ENCODE peak calls at places on chromosomes 3 and 15, in eight cellular contexts. One of them, this sample, is unnamed.

GRCh38 chr15:37698679-37699078 is 235.8 kb upstream of the TMCO5A start:
- DNase-seq in H1: no peak
- DNase-seq in endothelial cell of umbilical vein: no peak
- DNase-seq in K562: no peak
- DNase-seq in GM23338: peak; percentile 3
- DNase-seq in GM12878: no peak
- DNase-seq in HepG2: no peak
- DNase-seq in HCT116: no peak
- DNase-seq in this sample: no peak

GRCh38 chr15:56811586-56811985 is 78.3 kb upstream of the ZNF280D start:
- DNase-seq in endothelial cell of umbilical vein: no peak
- DNase-seq in H1: no peak
- DNase-seq in HepG2: no peak
- DNase-seq in K562: no peak
- DNase-seq in GM23338: no peak
- DNase-seq in HCT116: no peak
- DNase-seq in GM12878: no peak
- DNase-seq in this sample: no peak

GRCh38 chr3:185470323-185470722 is 28.5 kb downstream of the TMEM41A start:
- DNase-seq in endothelial cell of umbilical vein: no peak
- DNase-seq in GM23338: peak; percentile 84
- DNase-seq in HCT116: no peak
- DNase-seq in GM12878: no peak
- DNase-seq in K562: no peak
- DNase-seq in HepG2: no peak
- DNase-seq in H1: peak; percentile 49
- DNase-seq in this sample: no peak

GRCh38 chr15:85472349-85472748 is 91.9 kb downstream of the AKAP13 start:
- DNase-seq in K562: no peak
- DNase-seq in GM23338: no peak
- DNase-seq in H1: no peak
- DNase-seq in HepG2: no peak
- DNase-seq in HCT116: no peak
- DNase-seq in endothelial cell of umbilical vein: no peak
- DNase-seq in GM12878: no peak
- DNase-seq in this sample: no peak

GRCh38 chr15:79932447-79932846 is 35.6 kb upstream of the MTHFS start:
- DNase-seq in K562: no peak
- DNase-seq in GM12878: no peak
- DNase-seq in GM23338: no peak
- DNase-seq in HepG2: no peak
- DNase-seq in H1: no peak
- DNase-seq in HCT116: no peak
- DNase-seq in endothelial cell of umbilical vein: no peak
- DNase-seq in this sample: no peak

GRCh38 chr3:53158700-53159414 is 2.2 kb upstream of the PRKCD start:
- DNase-seq in K562: no peak
- DNase-seq in H1: no peak
- DNase-seq in GM12878: no peak
- DNase-seq in HepG2: no peak
- DNase-seq in GM23338: no peak
- DNase-seq in HCT116: no peak
- DNase-seq in endothelial cell of umbilical vein: no peak
- DNase-seq in this sample: no peak

GRCh38 chr3:122730240-122730639 is 49.6 kb downstream of the PARP14 start:
- DNase-seq in K562: peak; percentile 45
- DNase-seq in GM23338: peak; percentile 39
- DNase-seq in H1: no peak
- DNase-seq in GM12878: no peak
- DNase-seq in HCT116: no peak
- DNase-seq in HepG2: no peak
- DNase-seq in endothelial cell of umbilical vein: no peak
- DNase-seq in this sample: no peak

GRCh38 chr15:52294881-52295420 is 653 bp downstream of the MYO5C start:
- DNase-seq in HCT116: no peak
- DNase-seq in HepG2: peak; percentile 47
- DNase-seq in H1: no peak
- DNase-seq in K562: no peak
- DNase-seq in endothelial cell of umbilical vein: peak; percentile 19
- DNase-seq in GM12878: no peak
- DNase-seq in GM23338: peak; percentile 40
- DNase-seq in this sample: no peak

GRCh38 chr15:59378855-59379254 is 6.2 kb upstream of the MYO1E start:
- DNase-seq in endothelial cell of umbilical vein: no peak
- DNase-seq in K562: no peak
- DNase-seq in GM12878: no peak
- DNase-seq in GM23338: no peak
- DNase-seq in H1: no peak
- DNase-seq in HepG2: no peak
- DNase-seq in HCT116: no peak
- DNase-seq in this sample: no peak

GRCh38 chr15:91032919-91033803 is 10.8 kb upstream of the VPS33B start:
- DNase-seq in GM12878: no peak
- DNase-seq in endothelial cell of umbilical vein: peak; percentile 29
- DNase-seq in HepG2: peak; percentile 75
- DNase-seq in K562: peak; percentile 72
- DNase-seq in GM23338: peak; percentile 87
- DNase-seq in HCT116: peak; percentile 83
- DNase-seq in H1: peak; percentile 94
- DNase-seq in this sample: no peak

GRCh38 chr3:143820466-143821221 is 27.6 kb downstream of the SLC9A9 start:
- DNase-seq in H1: no peak
- DNase-seq in GM12878: no peak
- DNase-seq in K562: no peak
- DNase-seq in GM23338: no peak
- DNase-seq in HCT116: no peak
- DNase-seq in endothelial cell of umbilical vein: no peak
- DNase-seq in HepG2: no peak
- DNase-seq in this sample: peak; percentile 53

GRCh38 chr3:141795311-141795710 is 32.1 kb downstream of the GRK7 start:
- DNase-seq in GM23338: no peak
- DNase-seq in HCT116: no peak
- DNase-seq in GM12878: no peak
- DNase-seq in HepG2: no peak
- DNase-seq in H1: no peak
- DNase-seq in endothelial cell of umbilical vein: no peak
- DNase-seq in K562: no peak
- DNase-seq in this sample: no peak

GRCh38 chr3:157066335-157067071 is 93.4 kb downstream of the CCNL1 start:
- DNase-seq in GM12878: no peak
- DNase-seq in H1: no peak
- DNase-seq in endothelial cell of umbilical vein: no peak
- DNase-seq in K562: no peak
- DNase-seq in HCT116: no peak
- DNase-seq in HepG2: no peak
- DNase-seq in GM23338: no peak
- DNase-seq in this sample: no peak

GRCh38 chr3:42914771-42915515 is 9.0 kb downstream of the ZNF662 start:
- DNase-seq in GM23338: peak; percentile 46
- DNase-seq in endothelial cell of umbilical vein: no peak
- DNase-seq in K562: no peak
- DNase-seq in GM12878: no peak
- DNase-seq in HepG2: peak; percentile 92
- DNase-seq in H1: no peak
- DNase-seq in HCT116: no peak
- DNase-seq in this sample: no peak

GRCh38 chr15:83549563-83549962 is 102.4 kb downstream of the SH3GL3 start:
- DNase-seq in GM23338: no peak
- DNase-seq in HepG2: no peak
- DNase-seq in HCT116: no peak
- DNase-seq in GM12878: no peak
- DNase-seq in H1: no peak
- DNase-seq in endothelial cell of umbilical vein: no peak
- DNase-seq in K562: no peak
- DNase-seq in this sample: no peak

GRCh38 chr15:51108933-51109550 is 14.3 kb upstream of the TNFAIP8L3 start:
- DNase-seq in HCT116: no peak
- DNase-seq in endothelial cell of umbilical vein: no peak
- DNase-seq in HepG2: no peak
- DNase-seq in GM23338: no peak
- DNase-seq in K562: no peak
- DNase-seq in H1: no peak
- DNase-seq in GM12878: no peak
- DNase-seq in this sample: no peak

GRCh38 chr3:42043116-42043796 is 47.9 kb upstream of the TRAK1 start:
- DNase-seq in GM12878: no peak
- DNase-seq in HepG2: peak; percentile 87
- DNase-seq in GM23338: peak; percentile 94
- DNase-seq in H1: peak; percentile 71
- DNase-seq in K562: no peak
- DNase-seq in HCT116: no peak
- DNase-seq in endothelial cell of umbilical vein: peak; percentile 98
- DNase-seq in this sample: no peak

GRCh38 chr15:64583519-64583918 is 123.1 kb downstream of the ZNF609 start:
- DNase-seq in GM23338: no peak
- DNase-seq in H1: no peak
- DNase-seq in endothelial cell of umbilical vein: no peak
- DNase-seq in HepG2: no peak
- DNase-seq in GM12878: no peak
- DNase-seq in HCT116: no peak
- DNase-seq in K562: no peak
- DNase-seq in this sample: no peak

GRCh38 chr15:72155021-72155621 is 36.9 kb downstream of the SENP8 start:
- DNase-seq in H1: peak; percentile 51
- DNase-seq in endothelial cell of umbilical vein: peak; percentile 62
- DNase-seq in HCT116: no peak
- DNase-seq in GM23338: peak; percentile 36
- DNase-seq in GM12878: no peak
- DNase-seq in K562: no peak
- DNase-seq in HepG2: no peak
- DNase-seq in this sample: no peak

GRCh38 chr15:63354771-63355650 is 26.6 kb downstream of the CA12 start:
- DNase-seq in endothelial cell of umbilical vein: no peak
- DNase-seq in K562: no peak
- DNase-seq in GM12878: no peak
- DNase-seq in GM23338: no peak
- DNase-seq in HepG2: no peak
- DNase-seq in H1: no peak
- DNase-seq in HCT116: no peak
- DNase-seq in this sample: no peak

GRCh38 chr15:40340740-40341400 is at the start of gene CCDC9B:
- DNase-seq in GM23338: no peak
- DNase-seq in K562: peak; percentile 61
- DNase-seq in GM12878: no peak
- DNase-seq in H1: peak; percentile 60
- DNase-seq in endothelial cell of umbilical vein: peak; percentile 85
- DNase-seq in HepG2: peak; percentile 75
- DNase-seq in HCT116: peak; percentile 48
- DNase-seq in this sample: no peak
- TF ChIP-seq POLR2AphosphoS5 in GM23338: no peak
- TF ChIP-seq POLR2AphosphoS5 in K562: no peak
- TF ChIP-seq POLR2AphosphoS5 in GM12878: no peak
- TF ChIP-seq POLR2AphosphoS5 in H1: no peak
- TF ChIP-seq POLR2AphosphoS5 in endothelial cell of umbilical vein: peak; percentile 84
- TF ChIP-seq POLR2AphosphoS5 in HepG2: no peak
- TF ChIP-seq POLR2AphosphoS5 in HCT116: peak; percentile 75
- TF ChIP-seq POLR2AphosphoS5 in this sample: peak; percentile 44

DNA sequence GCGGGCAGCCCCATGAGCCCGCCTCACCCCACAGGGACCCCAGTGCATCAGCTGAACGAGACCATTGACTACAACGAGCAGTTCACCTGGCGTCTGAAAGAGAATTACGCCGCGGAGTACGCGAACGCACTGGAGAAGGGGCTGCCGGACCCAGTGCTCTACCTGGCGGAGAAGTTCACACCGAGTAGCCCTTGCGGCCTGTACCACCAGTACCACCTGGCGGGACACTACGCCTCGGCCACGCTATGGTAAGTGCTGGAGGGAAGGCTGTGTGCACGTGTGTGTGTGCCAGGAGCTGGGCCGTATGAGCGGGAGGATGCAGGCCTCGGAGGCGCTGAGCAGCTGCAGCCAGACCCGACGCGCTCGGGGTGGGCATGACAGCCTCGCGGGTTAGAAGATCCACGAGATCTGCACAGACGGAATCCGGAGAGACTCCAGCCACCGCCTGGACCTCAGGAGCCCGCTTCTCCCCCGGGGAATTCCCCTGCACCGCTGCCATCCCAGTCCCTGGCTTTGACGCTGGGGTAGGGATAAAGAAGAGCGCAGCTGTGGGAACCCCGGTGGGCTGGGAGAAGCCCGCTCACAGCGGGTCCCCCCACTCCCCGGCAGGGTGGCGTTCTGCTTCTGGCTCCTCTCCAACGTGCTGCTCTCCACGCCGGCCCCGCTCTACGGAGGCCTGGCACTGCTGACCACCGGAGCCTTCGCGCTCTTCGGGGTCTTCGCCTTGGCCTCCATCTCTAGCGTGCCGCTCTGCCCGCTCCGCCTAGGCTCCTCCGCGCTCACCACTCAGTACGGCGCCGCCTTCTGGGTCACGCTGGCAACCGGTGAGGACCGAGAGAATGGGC is 2.6 kb downstream of the DUOXA2 start:
- DNase-seq in K562: no peak
- DNase-seq in GM23338: peak; percentile 56
- DNase-seq in endothelial cell of umbilical vein: no peak
- DNase-seq in HepG2: no peak
- DNase-seq in H1: peak; percentile 61
- DNase-seq in HCT116: no peak
- DNase-seq in GM12878: no peak
- DNase-seq in this sample: no peak
- TF ChIP-seq EZH2 in K562: no peak
- TF ChIP-seq EZH2 in GM23338: peak; percentile 94
- TF ChIP-seq EZH2 in endothelial cell of umbilical vein: peak; percentile 91
- TF ChIP-seq EZH2 in HepG2: no peak
- TF ChIP-seq EZH2 in H1: peak; percentile 96
- TF ChIP-seq EZH2 in HCT116: no peak
- TF ChIP-seq EZH2 in GM12878: no peak
- TF ChIP-seq EZH2 in this sample: no peak

GRCh38 chr3:194682651-194683310 is 2.9 kb upstream of the FAM43A start:
- DNase-seq in K562: peak; percentile 73
- DNase-seq in HCT116: peak; percentile 88
- DNase-seq in HepG2: peak; percentile 83
- DNase-seq in endothelial cell of umbilical vein: peak; percentile 89
- DNase-seq in GM12878: no peak
- DNase-seq in GM23338: peak; percentile 90
- DNase-seq in H1: peak; percentile 74
- DNase-seq in this sample: peak; percentile 67
- TF ChIP-seq POLR2AphosphoS5 in K562: no peak
- TF ChIP-seq POLR2AphosphoS5 in HCT116: peak; percentile 54
- TF ChIP-seq POLR2AphosphoS5 in HepG2: no peak
- TF ChIP-seq POLR2AphosphoS5 in endothelial cell of umbilical vein: no peak
- TF ChIP-seq POLR2AphosphoS5 in GM12878: no peak
- TF ChIP-seq POLR2AphosphoS5 in GM23338: no peak
- TF ChIP-seq POLR2AphosphoS5 in H1: no peak
- TF ChIP-seq POLR2AphosphoS5 in this sample: no peak

DNA sequence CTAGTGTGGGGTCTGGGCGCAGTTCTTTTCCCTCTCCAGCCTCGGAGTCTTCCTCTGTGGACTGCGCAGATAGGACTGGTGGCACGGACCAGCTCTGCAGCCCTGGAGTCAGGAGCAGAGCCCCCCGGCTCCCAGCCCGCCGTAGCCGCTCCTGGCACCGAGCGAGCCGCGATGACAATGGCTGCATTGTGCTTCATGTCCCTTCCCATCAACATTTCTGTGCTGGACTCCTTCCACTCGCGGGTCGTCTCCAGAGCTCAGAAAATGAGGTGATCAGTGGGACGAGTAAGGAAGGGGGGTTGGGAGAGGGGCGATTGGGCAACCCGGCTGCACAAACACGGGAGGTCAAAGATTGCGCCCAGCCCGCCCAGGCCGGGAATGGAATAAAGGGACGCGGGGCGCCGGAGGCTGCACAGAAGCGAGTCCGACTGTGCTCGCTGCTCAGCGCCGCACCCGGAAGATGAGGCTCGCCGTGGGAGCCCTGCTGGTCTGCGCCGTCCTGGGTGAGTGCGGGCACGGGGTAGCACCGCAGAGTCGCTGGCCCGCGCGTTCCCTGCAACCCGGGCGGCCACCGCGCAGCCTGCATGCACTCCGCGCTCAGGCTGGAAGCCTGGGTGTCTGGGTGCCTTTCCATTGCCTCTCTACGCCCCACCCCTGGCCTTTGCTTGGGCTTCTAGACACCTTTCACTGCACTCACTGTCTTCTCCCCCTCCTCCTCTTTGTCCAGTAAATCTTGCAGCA is at the start of gene TF:
- DNase-seq in HCT116: no peak
- DNase-seq in HepG2: peak; percentile 95
- DNase-seq in H1: no peak
- DNase-seq in K562: no peak
- DNase-seq in GM23338: peak; percentile 28
- DNase-seq in GM12878: no peak
- DNase-seq in endothelial cell of umbilical vein: no peak
- DNase-seq in this sample: no peak
- TF ChIP-seq EZH2 in HCT116: no peak
- TF ChIP-seq EZH2 in HepG2: no peak
- TF ChIP-seq EZH2 in H1: no peak
- TF ChIP-seq EZH2 in K562: no peak
- TF ChIP-seq EZH2 in GM23338: no peak
- TF ChIP-seq EZH2 in GM12878: no peak
- TF ChIP-seq EZH2 in endothelial cell of umbilical vein: peak; percentile 38
- TF ChIP-seq EZH2 in this sample: no peak